ENCODE peak calls at places on chromosomes 12 and 14, in eight cellular contexts. H is breast epithelium, V is GM10248, S is A549, L is choroid plexus epithelial cell, T is NB4, R is GM13977, Z is AG10803. Y is an unnamed sample.

GRCh38 chr14:26255213-26255612 is 342.6 kb downstream of the NOVA1 start:
- DNase-seq in H (no peak), V (no peak), S (no peak), L (peak), T (peak), R (no peak), Z (peak), Y (peak)

GRCh38 chr14:72962829-72963312 is 36.6 kb downstream of the DCAF4 start:
- DNase-seq in H (no peak), V (no peak), S (peak), L (peak), T (peak), R (no peak), Z (peak), Y (peak)

GRCh38 chr12:88325076-88325827 is 183.1 kb downstream of the TMTC3 start:
- DNase-seq in H (no peak), V (no peak), S (peak), L (peak), T (no peak), R (no peak), Z (peak), Y (peak)

GRCh38 chr14:21383848-21384493 is at the start of gene SUPT16H:
- DNase-seq in H (peak), V (peak), S (peak), L (peak), T (peak), R (peak), Z (peak), Y (peak)

GRCh38 chr12:26318661-26319068 is 123.3 kb downstream of the SSPN start:
- DNase-seq in H (peak), V (peak), S (no peak), L (peak), T (peak), R (peak), Z (peak), Y (peak)

GRCh38 chr14:72939630-72940029 is 13.4 kb downstream of the DCAF4 start:
- DNase-seq in H (no peak), V (no peak), S (no peak), L (no peak), T (no peak), R (no peak), Z (no peak), Y (no peak)

GRCh38 chr14:101017209-101017608 is 113.7 kb upstream of the RTL1 start:
- DNase-seq in H (peak), V (no peak), S (no peak), L (peak), T (no peak), R (no peak), Z (peak), Y (peak)

GRCh38 chr14:89702151-89702936 is 252.2 kb downstream of the EFCAB11 start:
- DNase-seq in H (peak), V (no peak), S (no peak), L (peak), T (no peak), R (no peak), Z (peak), Y (peak)

GRCh38 chr12:106042091-106042490 is 96.7 kb downstream of the NUAK1 start:
- DNase-seq in H (no peak), V (no peak), S (no peak), L (no peak), T (no peak), R (no peak), Z (peak), Y (no peak)

GRCh38 chr12:67077617-67078016 is 191.5 kb upstream of the CAND1 start:
- DNase-seq in H (no peak), V (no peak), S (no peak), L (peak), T (no peak), R (no peak), Z (peak), Y (peak)

GRCh38 chr12:63179224-63179623 is 28.2 kb upstream of the AVPR1A start:
- DNase-seq in H (no peak), V (no peak), S (no peak), L (no peak), T (no peak), R (no peak), Z (no peak), Y (no peak)

GRCh38 chr14:100786131-100786530 is 39.8 kb upstream of the MEG3 start:
- DNase-seq in H (peak), V (no peak), S (no peak), L (no peak), T (no peak), R (no peak), Z (no peak), Y (peak)

GRCh38 chr12:94458882-94459772 is 540 bp downstream of the CEP83 start:
- DNase-seq in H (no peak), V (peak), S (peak), L (peak), T (peak), R (peak), Z (peak), Y (peak)

GRCh38 chr14:87810711-87811110 is 182.3 kb downstream of the GALC start:
- DNase-seq in H (no peak), V (no peak), S (no peak), L (no peak), T (no peak), R (no peak), Z (no peak), Y (no peak)

GRCh38 chr12:90091809-90092208 is 383.2 kb upstream of the ATP2B1 start:
- DNase-seq in H (no peak), V (no peak), S (no peak), L (no peak), T (no peak), R (no peak), Z (no peak), Y (no peak)

GRCh38 chr14:72253503-72253902 is 321.3 kb downstream of the RGS6 start:
- DNase-seq in H (no peak), V (no peak), S (no peak), L (no peak), T (no peak), R (no peak), Z (no peak), Y (no peak)

GRCh38 chr12:51846911-51847829 is 1.3 kb downstream of the FIGNL2 start:
- DNase-seq in H (peak), V (no peak), S (peak), L (no peak), T (peak), R (peak), Z (no peak), Y (no peak)

GRCh38 chr12:49521391-49521790 is 17.4 kb upstream of the KCNH3 start:
- DNase-seq in H (no peak), V (no peak), S (no peak), L (no peak), T (no peak), R (no peak), Z (no peak), Y (no peak)

GRCh38 chr14:25110101-25110500 is 60.2 kb upstream of the STXBP6 start:
- DNase-seq in H (no peak), V (no peak), S (no peak), L (no peak), T (no peak), R (no peak), Z (peak), Y (no peak)

GRCh38 chr12:49748306-49748705 is 6.9 kb downstream of the TMBIM6 start:
- DNase-seq in H (no peak), V (no peak), S (no peak), L (peak), T (no peak), R (no peak), Z (peak), Y (peak)

GRCh38 chr12:106461730-106462129 is 104.2 kb downstream of the POLR3B start:
- DNase-seq in H (no peak), V (no peak), S (no peak), L (no peak), T (no peak), R (no peak), Z (no peak), Y (no peak)

GRCh38 chr12:95200128-95200973 is 16.9 kb downstream of the FGD6 start:
- DNase-seq in H (no peak), V (no peak), S (no peak), L (peak), T (no peak), R (no peak), Z (no peak), Y (peak)

GRCh38 chr12:87928046-87928445 is 101.2 kb downstream of the C12orf50 start:
- DNase-seq in H (no peak), V (no peak), S (no peak), L (no peak), T (no peak), R (no peak), Z (no peak), Y (no peak)

GRCh38 chr14:51884086-51884927 is 23.9 kb downstream of the GNG2 start:
- DNase-seq in H (no peak), V (peak), S (no peak), L (peak), T (peak), R (no peak), Z (peak), Y (peak)

GRCh38 chr12:100317371-100317770 is 39.5 kb upstream of the SLC17A8 start:
- DNase-seq in H (no peak), V (no peak), S (no peak), L (no peak), T (no peak), R (no peak), Z (no peak), Y (no peak)

GRCh38 chr14:50249118-50249775 is 17.9 kb upstream of the SOS2 start:
- DNase-seq in H (no peak), V (no peak), S (no peak), L (no peak), T (no peak), R (no peak), Z (no peak), Y (peak)

GRCh38 chr12:62799126-62799736 is 135.7 kb downstream of the PPM1H start:
- DNase-seq in H (peak), V (peak), S (peak), L (peak), T (peak), R (peak), Z (peak), Y (peak)

GRCh38 chr12:70366581-70367267 is 634 bp downstream of the KCNMB4 start:
- DNase-seq in H (no peak), V (peak), S (peak), L (peak), T (peak), R (peak), Z (peak), Y (peak)

DNA sequence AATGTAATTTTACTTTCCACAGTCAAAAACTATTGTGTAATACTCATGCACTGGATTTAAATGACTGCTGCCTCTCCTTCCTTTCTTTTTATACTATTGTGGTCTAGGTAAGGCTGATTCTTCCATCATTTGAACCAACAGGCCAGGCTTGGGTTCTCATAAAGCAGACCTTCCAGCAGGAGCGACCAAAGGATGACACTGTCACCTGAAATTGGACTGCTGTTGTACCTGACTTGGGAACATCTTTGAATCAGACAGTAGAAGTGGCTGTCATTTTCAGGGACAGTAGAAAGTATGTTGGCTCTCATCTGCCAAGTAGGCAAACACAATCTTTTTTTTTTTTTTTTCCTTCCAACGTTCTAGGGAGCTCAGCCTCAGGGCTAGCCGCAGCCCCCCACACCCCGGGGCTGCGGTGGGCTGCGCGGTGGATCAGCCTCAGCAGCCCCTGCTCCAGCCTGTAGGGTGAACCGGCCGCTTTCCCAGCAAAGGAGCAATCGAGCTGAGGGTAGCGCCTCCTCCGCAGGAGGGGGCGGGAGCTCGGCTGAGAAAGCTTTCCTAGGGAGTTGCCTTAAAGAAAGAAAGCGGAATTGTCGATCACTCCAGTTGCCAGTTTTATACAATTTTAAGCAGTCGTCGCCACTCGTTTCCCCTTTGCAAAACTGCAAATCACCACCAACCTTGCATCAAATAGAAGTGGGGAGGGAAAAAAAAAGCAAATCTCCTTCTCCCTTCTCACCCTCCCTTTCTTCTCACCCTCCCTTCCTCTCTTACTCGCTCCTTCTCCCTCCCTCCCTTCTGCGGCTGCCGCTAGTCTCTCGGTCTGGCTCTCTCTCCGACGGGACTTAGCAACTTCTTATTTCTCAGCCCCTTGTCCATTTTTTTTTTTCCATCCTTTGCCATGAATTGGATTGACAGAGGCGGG is at the start of gene PDE3A:
- DNase-seq in H (no peak), V (no peak), S (peak), L (peak), T (peak), R (peak), Z (peak), Y (peak)
- TF ChIP-seq CTCF in H (no peak), V (no peak), S (no peak), L (peak), T (peak), R (no peak), Z (peak), Y (peak)

GRCh38 chr12:109582636-109583035 is 9.0 kb downstream of the MVK start:
- DNase-seq in H (peak), V (no peak), S (no peak), L (no peak), T (no peak), R (no peak), Z (no peak), Y (no peak)
- TF ChIP-seq CTCF in H (no peak), V (no peak), S (no peak), L (no peak), T (no peak), R (no peak), Z (no peak), Y (no peak)

GRCh38 chr14:63922696-63923421 is 70.1 kb downstream of the SYNE2 start:
- DNase-seq in H (peak), V (no peak), S (peak), L (peak), T (no peak), R (no peak), Z (no peak), Y (peak)
- TF ChIP-seq CTCF in H (no peak), V (no peak), S (no peak), L (no peak), T (no peak), R (no peak), Z (no peak), Y (no peak)

GRCh38 chr14:102139248-102140026 is at the start of gene WDR20:
- DNase-seq in H (peak), V (peak), S (peak), L (peak), T (peak), R (peak), Z (peak), Y (peak)
- TF ChIP-seq CTCF in H (no peak), V (no peak), S (peak), L (no peak), T (no peak), R (peak), Z (no peak), Y (no peak)

GRCh38 chr12:5513406-5513805 is 81.5 kb downstream of the NTF3 start:
- DNase-seq in H (no peak), V (no peak), S (no peak), L (no peak), T (no peak), R (no peak), Z (no peak), Y (no peak)

GRCh38 chr12:5514016-5514415 is 82.1 kb downstream of the NTF3 start:
- DNase-seq in H (no peak), V (no peak), S (no peak), L (no peak), T (no peak), R (no peak), Z (no peak), Y (no peak)

GRCh38 chr12:5511256-5511643 is 79.3 kb downstream of the NTF3 start:
- DNase-seq in H (no peak), V (no peak), S (no peak), L (no peak), T (no peak), R (no peak), Z (no peak), Y (no peak)

GRCh38 chr12:5511644-5512584 is 80.0 kb downstream of the NTF3 start:
- DNase-seq in H (peak), V (peak), S (peak), L (peak), T (peak), R (peak), Z (peak), Y (no peak)

DNA sequence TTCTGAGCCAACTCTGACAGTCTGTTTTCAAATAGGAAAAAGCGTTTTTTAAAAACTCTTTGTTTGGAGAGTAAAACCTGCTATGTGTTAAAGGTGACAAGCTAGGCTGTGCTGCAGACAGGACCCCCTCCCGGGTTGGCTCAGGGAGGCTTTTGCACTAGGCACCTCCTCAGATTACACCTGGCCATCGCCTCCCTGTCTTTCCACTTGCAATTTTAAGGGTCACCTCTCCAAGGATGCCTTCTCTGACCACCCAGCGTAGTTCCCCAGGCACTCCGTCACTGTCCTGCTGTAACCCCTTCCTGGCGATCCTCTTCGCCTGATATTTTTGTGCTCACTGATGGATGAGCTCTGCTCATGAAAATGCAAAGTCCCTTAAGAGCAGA is 80.7 kb downstream of the NTF3 start:
- DNase-seq in H (peak), V (no peak), S (no peak), L (no peak), T (no peak), R (no peak), Z (no peak), Y (no peak)
- TF ChIP-seq CTCF in H (no peak), V (no peak), S (no peak), L (no peak), T (no peak), R (no peak), Z (no peak), Y (no peak)

GRCh38 chr14:58129208-58129607 is 22.8 kb downstream of the ARMH4 start:
- DNase-seq in H (no peak), V (no peak), S (peak), L (no peak), T (no peak), R (no peak), Z (no peak), Y (no peak)
- TF ChIP-seq CTCF in H (no peak), V (no peak), S (peak), L (no peak), T (no peak), R (no peak), Z (peak), Y (peak)

DNA sequence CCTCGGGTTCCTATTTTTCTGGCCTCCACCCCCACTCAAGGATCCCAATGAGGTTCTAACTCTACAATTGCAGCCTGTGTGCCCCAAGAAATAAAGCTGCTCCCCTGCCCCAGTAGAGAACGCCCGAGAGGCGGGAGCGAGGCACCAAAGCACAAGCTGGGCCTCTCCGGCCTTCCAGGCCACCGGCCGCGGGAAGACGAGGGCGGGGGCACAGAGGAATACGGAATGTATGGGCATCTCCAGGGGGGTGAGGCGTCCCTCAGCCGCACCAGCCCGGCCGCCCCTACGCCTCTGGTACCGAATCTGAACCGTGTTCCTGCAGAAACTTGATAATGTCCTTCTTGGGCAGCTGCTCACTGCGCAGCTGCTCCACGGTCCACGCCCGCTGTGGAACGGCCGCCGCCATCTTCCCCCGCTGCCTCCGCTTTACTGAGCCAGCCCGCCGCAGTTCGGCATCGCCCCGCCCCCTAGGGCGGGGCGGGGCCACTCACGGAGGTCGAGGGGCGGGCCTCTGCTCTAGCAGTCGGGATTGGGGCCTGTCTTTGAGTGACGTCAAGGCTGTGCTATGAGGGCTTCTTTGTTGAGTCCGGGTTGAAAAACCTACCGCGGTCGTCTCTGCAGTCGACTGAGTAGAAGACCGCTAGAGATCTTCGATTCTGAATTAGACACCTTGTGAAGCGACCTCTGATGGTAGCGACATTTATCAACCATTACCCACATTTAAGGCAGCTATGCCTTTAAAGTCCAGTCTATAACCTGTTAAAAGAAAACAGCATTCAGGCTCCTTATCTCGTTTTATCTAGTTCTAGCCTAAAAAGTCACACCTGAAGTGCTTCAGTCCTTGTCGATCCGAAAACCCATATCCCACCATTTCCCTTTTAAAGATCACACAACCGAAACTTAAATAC is at the start of gene FKBP3:
- DNase-seq in H (peak), V (peak), S (peak), L (peak), T (peak), R (peak), Z (peak), Y (peak)
- TF ChIP-seq CTCF in H (no peak), V (peak), S (peak), L (peak), T (peak), R (peak), Z (peak), Y (no peak)

DNA sequence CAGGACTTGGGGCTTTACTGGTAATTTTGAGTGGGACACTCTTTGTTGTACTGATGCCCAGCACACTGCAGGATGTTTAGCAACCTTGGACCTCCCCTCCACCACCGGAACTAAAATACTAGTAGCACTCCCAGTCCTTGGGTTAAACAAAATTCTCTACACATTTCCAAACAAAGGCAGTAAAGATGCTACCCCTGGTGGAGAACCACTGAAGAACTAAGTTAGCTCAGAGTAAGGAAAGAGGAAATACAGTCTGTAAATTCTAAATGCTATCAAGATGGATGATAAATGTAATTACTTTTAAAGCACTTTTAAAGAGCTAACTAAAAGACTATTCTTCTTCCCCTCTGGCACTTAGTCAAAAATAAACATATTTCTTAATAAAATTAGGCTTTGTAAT is 64.1 kb downstream of the LRP6 start:
- DNase-seq in H (no peak), V (no peak), S (no peak), L (no peak), T (no peak), R (no peak), Z (no peak), Y (no peak)
- TF ChIP-seq CTCF in H (no peak), V (no peak), S (no peak), L (peak), T (no peak), R (no peak), Z (no peak), Y (no peak)

DNA sequence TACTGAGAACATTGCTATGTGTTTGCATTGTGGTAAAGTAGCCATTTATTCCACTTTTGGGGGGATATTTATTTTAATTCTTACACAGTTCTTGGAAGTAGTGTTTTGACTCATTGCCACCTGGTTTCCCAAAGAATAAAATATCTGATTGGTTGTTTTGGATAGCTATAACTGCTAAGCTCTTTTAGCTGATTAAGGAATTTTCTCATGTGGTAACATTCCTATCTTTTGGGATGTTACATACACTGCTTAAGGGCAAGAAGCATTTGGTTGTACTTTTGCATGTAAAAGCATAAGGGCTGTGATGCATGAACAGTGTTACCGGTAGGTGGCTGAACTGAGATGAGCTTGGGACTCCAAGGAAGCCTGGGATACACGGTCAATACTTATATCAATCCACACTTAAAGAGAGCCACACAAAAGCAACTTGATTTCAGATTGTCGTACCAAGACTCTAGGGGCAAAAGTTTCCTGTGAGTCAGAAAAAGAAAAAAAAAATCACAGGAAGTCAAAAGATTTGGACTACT is 71.4 kb upstream of the PRKD1 start:
- DNase-seq in H (no peak), V (no peak), S (no peak), L (peak), T (no peak), R (no peak), Z (no peak), Y (no peak)
- TF ChIP-seq CTCF in H (no peak), V (no peak), S (no peak), L (peak), T (no peak), R (no peak), Z (no peak), Y (no peak)